ENCODE peak calls at places on chromosomes 7 and 10, in eight cellular contexts. One of them, this sample, is unnamed.

GRCh38 chr10:61859786-61860185 is 41.7 kb upstream of the ARID5B start:
- DNase-seq in GM06990: no peak
- DNase-seq in NCI-H1092: no peak
- DNase-seq in ELR: peak
- DNase-seq in AG10803: no peak
- DNase-seq in HAP-1: no peak
- DNase-seq in upper lobe of right lung: no peak
- DNase-seq in activated T-cell treated with anti-CD3 and anti-CD28 coated beads for 24 hours: no peak
- DNase-seq in this sample: no peak

GRCh38 chr7:112204072-112204775 is 2.0 kb downstream of the DOCK4 start:
- DNase-seq in activated T-cell treated with anti-CD3 and anti-CD28 coated beads for 24 hours: no peak
- DNase-seq in ELR: peak
- DNase-seq in upper lobe of right lung: no peak
- DNase-seq in AG10803: peak
- DNase-seq in HAP-1: peak
- DNase-seq in GM06990: no peak
- DNase-seq in NCI-H1092: peak
- DNase-seq in this sample: no peak

GRCh38 chr10:132515811-132516726 is 21.5 kb upstream of the INPP5A start:
- DNase-seq in upper lobe of right lung: no peak
- DNase-seq in ELR: no peak
- DNase-seq in HAP-1: no peak
- DNase-seq in GM06990: no peak
- DNase-seq in NCI-H1092: no peak
- DNase-seq in AG10803: no peak
- DNase-seq in activated T-cell treated with anti-CD3 and anti-CD28 coated beads for 24 hours: no peak
- DNase-seq in this sample: no peak

GRCh38 chr10:78648256-78648860 is 420.4 kb upstream of the ZMIZ1 start:
- DNase-seq in ELR: no peak
- DNase-seq in upper lobe of right lung: no peak
- DNase-seq in AG10803: peak
- DNase-seq in activated T-cell treated with anti-CD3 and anti-CD28 coated beads for 24 hours: no peak
- DNase-seq in GM06990: no peak
- DNase-seq in NCI-H1092: no peak
- DNase-seq in HAP-1: no peak
- DNase-seq in this sample: no peak

GRCh38 chr7:18064242-18064838 is 36.7 kb upstream of the PRPS1L1 start:
- DNase-seq in HAP-1: no peak
- DNase-seq in AG10803: peak
- DNase-seq in activated T-cell treated with anti-CD3 and anti-CD28 coated beads for 24 hours: no peak
- DNase-seq in ELR: peak
- DNase-seq in upper lobe of right lung: no peak
- DNase-seq in GM06990: no peak
- DNase-seq in NCI-H1092: no peak
- DNase-seq in this sample: no peak

GRCh38 chr10:43902842-43903241 is 254.2 kb upstream of the ZNF32 start:
- DNase-seq in NCI-H1092: no peak
- DNase-seq in activated T-cell treated with anti-CD3 and anti-CD28 coated beads for 24 hours: no peak
- DNase-seq in AG10803: no peak
- DNase-seq in HAP-1: no peak
- DNase-seq in upper lobe of right lung: no peak
- DNase-seq in ELR: no peak
- DNase-seq in GM06990: no peak
- DNase-seq in this sample: no peak

GRCh38 chr7:142188846-142189245 is 69.0 kb downstream of the PRSS58 start:
- DNase-seq in NCI-H1092: no peak
- DNase-seq in GM06990: no peak
- DNase-seq in upper lobe of right lung: no peak
- DNase-seq in activated T-cell treated with anti-CD3 and anti-CD28 coated beads for 24 hours: no peak
- DNase-seq in ELR: peak
- DNase-seq in HAP-1: no peak
- DNase-seq in AG10803: no peak
- DNase-seq in this sample: no peak

GRCh38 chr10:74208081-74208480 is 57.1 kb downstream of the ADK start:
- DNase-seq in activated T-cell treated with anti-CD3 and anti-CD28 coated beads for 24 hours: no peak
- DNase-seq in AG10803: no peak
- DNase-seq in upper lobe of right lung: peak
- DNase-seq in GM06990: no peak
- DNase-seq in ELR: no peak
- DNase-seq in HAP-1: no peak
- DNase-seq in NCI-H1092: peak
- DNase-seq in this sample: no peak

GRCh38 chr7:149873968-149874643 is at the start of gene ATP6V0E2:
- DNase-seq in activated T-cell treated with anti-CD3 and anti-CD28 coated beads for 24 hours: no peak
- DNase-seq in HAP-1: no peak
- DNase-seq in NCI-H1092: no peak
- DNase-seq in GM06990: no peak
- DNase-seq in AG10803: no peak
- DNase-seq in ELR: no peak
- DNase-seq in upper lobe of right lung: peak
- DNase-seq in this sample: no peak

GRCh38 chr10:98745645-98746044 is 298.9 kb upstream of the HPS1 start:
- DNase-seq in AG10803: no peak
- DNase-seq in NCI-H1092: no peak
- DNase-seq in ELR: peak
- DNase-seq in activated T-cell treated with anti-CD3 and anti-CD28 coated beads for 24 hours: no peak
- DNase-seq in GM06990: no peak
- DNase-seq in upper lobe of right lung: no peak
- DNase-seq in HAP-1: no peak
- DNase-seq in this sample: no peak

GRCh38 chr7:2258661-2259365 is 16.8 kb downstream of the NUDT1 start:
- DNase-seq in AG10803: no peak
- DNase-seq in upper lobe of right lung: no peak
- DNase-seq in GM06990: peak
- DNase-seq in ELR: no peak
- DNase-seq in NCI-H1092: no peak
- DNase-seq in activated T-cell treated with anti-CD3 and anti-CD28 coated beads for 24 hours: no peak
- DNase-seq in HAP-1: no peak
- DNase-seq in this sample: no peak

GRCh38 chr7:121079425-121080169 is 91.1 kb downstream of the CPED1 start:
- DNase-seq in HAP-1: no peak
- DNase-seq in GM06990: no peak
- DNase-seq in upper lobe of right lung: no peak
- DNase-seq in activated T-cell treated with anti-CD3 and anti-CD28 coated beads for 24 hours: no peak
- DNase-seq in AG10803: peak
- DNase-seq in NCI-H1092: no peak
- DNase-seq in ELR: peak
- DNase-seq in this sample: no peak

GRCh38 chr7:21944616-21945373 is 904 bp downstream of the CDCA7L start:
- DNase-seq in activated T-cell treated with anti-CD3 and anti-CD28 coated beads for 24 hours: no peak
- DNase-seq in AG10803: peak
- DNase-seq in upper lobe of right lung: peak
- DNase-seq in NCI-H1092: peak
- DNase-seq in HAP-1: peak
- DNase-seq in ELR: peak
- DNase-seq in GM06990: peak
- DNase-seq in this sample: peak

GRCh38 chr10:31384589-31384949 is 65.6 kb downstream of the ZEB1 start:
- DNase-seq in HAP-1: no peak
- DNase-seq in upper lobe of right lung: no peak
- DNase-seq in AG10803: no peak
- DNase-seq in ELR: peak
- DNase-seq in activated T-cell treated with anti-CD3 and anti-CD28 coated beads for 24 hours: no peak
- DNase-seq in NCI-H1092: no peak
- DNase-seq in GM06990: no peak
- DNase-seq in this sample: no peak

GRCh38 chr7:148652773-148653172 is 45.9 kb upstream of the CUL1 start:
- DNase-seq in activated T-cell treated with anti-CD3 and anti-CD28 coated beads for 24 hours: no peak
- DNase-seq in NCI-H1092: no peak
- DNase-seq in ELR: no peak
- DNase-seq in AG10803: no peak
- DNase-seq in HAP-1: no peak
- DNase-seq in upper lobe of right lung: no peak
- DNase-seq in GM06990: no peak
- DNase-seq in this sample: no peak

GRCh38 chr10:70503776-70504175 is 25.2 kb downstream of the PALD1 start:
- DNase-seq in GM06990: no peak
- DNase-seq in upper lobe of right lung: no peak
- DNase-seq in activated T-cell treated with anti-CD3 and anti-CD28 coated beads for 24 hours: no peak
- DNase-seq in NCI-H1092: no peak
- DNase-seq in AG10803: no peak
- DNase-seq in ELR: no peak
- DNase-seq in HAP-1: peak
- DNase-seq in this sample: no peak

GRCh38 chr10:112752268-112752667 is 197.8 kb upstream of the TCF7L2 start:
- DNase-seq in upper lobe of right lung: no peak
- DNase-seq in activated T-cell treated with anti-CD3 and anti-CD28 coated beads for 24 hours: no peak
- DNase-seq in HAP-1: no peak
- DNase-seq in AG10803: peak
- DNase-seq in GM06990: no peak
- DNase-seq in NCI-H1092: no peak
- DNase-seq in ELR: no peak
- DNase-seq in this sample: no peak

GRCh38 chr10:88185830-88186229 is 322.4 kb downstream of the PTEN start:
- DNase-seq in activated T-cell treated with anti-CD3 and anti-CD28 coated beads for 24 hours: no peak
- DNase-seq in NCI-H1092: no peak
- DNase-seq in HAP-1: no peak
- DNase-seq in ELR: no peak
- DNase-seq in upper lobe of right lung: no peak
- DNase-seq in GM06990: no peak
- DNase-seq in AG10803: no peak
- DNase-seq in this sample: no peak

GRCh38 chr7:71308105-71308504 is 176.2 kb downstream of the GALNT17 start:
- DNase-seq in NCI-H1092: no peak
- DNase-seq in ELR: no peak
- DNase-seq in GM06990: no peak
- DNase-seq in upper lobe of right lung: no peak
- DNase-seq in AG10803: peak
- DNase-seq in activated T-cell treated with anti-CD3 and anti-CD28 coated beads for 24 hours: no peak
- DNase-seq in HAP-1: no peak
- DNase-seq in this sample: no peak

GRCh38 chr7:35856175-35856574 is 55.3 kb downstream of the SEPTIN7 start:
- DNase-seq in NCI-H1092: no peak
- DNase-seq in upper lobe of right lung: no peak
- DNase-seq in HAP-1: no peak
- DNase-seq in GM06990: no peak
- DNase-seq in activated T-cell treated with anti-CD3 and anti-CD28 coated beads for 24 hours: no peak
- DNase-seq in ELR: no peak
- DNase-seq in AG10803: no peak
- DNase-seq in this sample: no peak

GRCh38 chr7:155870334-155871180 is 58.3 kb upstream of the SHH start:
- DNase-seq in NCI-H1092: no peak
- DNase-seq in GM06990: no peak
- DNase-seq in AG10803: no peak
- DNase-seq in HAP-1: no peak
- DNase-seq in activated T-cell treated with anti-CD3 and anti-CD28 coated beads for 24 hours: no peak
- DNase-seq in ELR: no peak
- DNase-seq in upper lobe of right lung: no peak
- DNase-seq in this sample: peak

GRCh38 chr10:71729023-71729649 is 9.6 kb upstream of the C10orf105 start:
- DNase-seq in upper lobe of right lung: peak
- DNase-seq in NCI-H1092: no peak
- DNase-seq in activated T-cell treated with anti-CD3 and anti-CD28 coated beads for 24 hours: no peak
- DNase-seq in HAP-1: no peak
- DNase-seq in GM06990: no peak
- DNase-seq in AG10803: no peak
- DNase-seq in ELR: peak
- DNase-seq in this sample: no peak

GRCh38 chr7:75617634-75618234 is 121.0 kb downstream of the HIP1 start:
- DNase-seq in ELR: no peak
- DNase-seq in GM06990: peak
- DNase-seq in activated T-cell treated with anti-CD3 and anti-CD28 coated beads for 24 hours: peak
- DNase-seq in upper lobe of right lung: peak
- DNase-seq in NCI-H1092: no peak
- DNase-seq in AG10803: peak
- DNase-seq in HAP-1: no peak
- DNase-seq in this sample: peak

GRCh38 chr7:55575733-55576132 is 3.4 kb upstream of the VOPP1 start:
- DNase-seq in ELR: no peak
- DNase-seq in upper lobe of right lung: no peak
- DNase-seq in GM06990: no peak
- DNase-seq in activated T-cell treated with anti-CD3 and anti-CD28 coated beads for 24 hours: no peak
- DNase-seq in NCI-H1092: no peak
- DNase-seq in HAP-1: no peak
- DNase-seq in AG10803: no peak
- DNase-seq in this sample: no peak

GRCh38 chr10:44706745-44707144 is 204.4 kb upstream of the TMEM72 start:
- DNase-seq in upper lobe of right lung: no peak
- DNase-seq in activated T-cell treated with anti-CD3 and anti-CD28 coated beads for 24 hours: no peak
- DNase-seq in AG10803: peak
- DNase-seq in GM06990: no peak
- DNase-seq in HAP-1: no peak
- DNase-seq in ELR: peak
- DNase-seq in NCI-H1092: no peak
- DNase-seq in this sample: no peak

GRCh38 chr7:128740996-128741395 is 1.8 kb downstream of the CALU start:
- DNase-seq in NCI-H1092: no peak
- DNase-seq in HAP-1: no peak
- DNase-seq in upper lobe of right lung: no peak
- DNase-seq in activated T-cell treated with anti-CD3 and anti-CD28 coated beads for 24 hours: no peak
- DNase-seq in AG10803: peak
- DNase-seq in ELR: peak
- DNase-seq in GM06990: no peak
- DNase-seq in this sample: no peak

GRCh38 chr7:46160861-46161260 is 239.8 kb upstream of the IGFBP3 start:
- DNase-seq in upper lobe of right lung: no peak
- DNase-seq in GM06990: no peak
- DNase-seq in HAP-1: no peak
- DNase-seq in ELR: peak
- DNase-seq in activated T-cell treated with anti-CD3 and anti-CD28 coated beads for 24 hours: no peak
- DNase-seq in NCI-H1092: no peak
- DNase-seq in AG10803: no peak
- DNase-seq in this sample: no peak

This sample was measured in activated effector memory CD4-positive, alpha-beta T cell treated with anti-CD3 and anti-CD28 coated beads, Interleukin-2, amount 50 U/mL, for 16 hours.